ENCODE peak calls at places on chromosomes 5 and 9, in five cellular contexts. H, F, G, P and U are unnamed samples.

GRCh38 chr9:93600504-93600903 is 24.1 kb downstream of the PHF2 start:
- DNase-seq in H (peak), F (no peak), G (no peak), P (no peak), U (no peak)

GRCh38 chr9:35771079-35771441 is 17.0 kb upstream of the MSMP start:
- DNase-seq in H (no peak), F (no peak), G (no peak), P (no peak), U (no peak)

GRCh38 chr5:156435101-156435500 is 108.1 kb downstream of the SGCD start:
- DNase-seq in H (no peak), F (no peak), G (no peak), P (no peak), U (no peak)

GRCh38 chr9:8857330-8858249 is 1058.0 kb upstream of the DMAC1 start:
- DNase-seq in H (peak), F (peak), G (peak), P (no peak), U (peak)

GRCh38 chr5:79974896-79975295 is 16.2 kb downstream of the MTX3 start:
- DNase-seq in H (no peak), F (no peak), G (peak), P (peak), U (no peak)

GRCh38 chr5:145830594-145830993 is 4.5 kb downstream of the PRELID2 start:
- DNase-seq in H (no peak), F (no peak), G (peak), P (no peak), U (no peak)

GRCh38 chr5:172413601-172414000 is 40.7 kb downstream of the SH3PXD2B start:
- DNase-seq in H (no peak), F (no peak), G (no peak), P (no peak), U (no peak)

GRCh38 chr5:123369371-123369968 is 53.7 kb downstream of the CEP120 start:
- DNase-seq in H (no peak), F (no peak), G (no peak), P (no peak), U (no peak)

GRCh38 chr5:118233601-118234000 is 754.7 kb downstream of the DTWD2 start:
- DNase-seq in H (no peak), F (no peak), G (peak), P (no peak), U (no peak)

DNA sequence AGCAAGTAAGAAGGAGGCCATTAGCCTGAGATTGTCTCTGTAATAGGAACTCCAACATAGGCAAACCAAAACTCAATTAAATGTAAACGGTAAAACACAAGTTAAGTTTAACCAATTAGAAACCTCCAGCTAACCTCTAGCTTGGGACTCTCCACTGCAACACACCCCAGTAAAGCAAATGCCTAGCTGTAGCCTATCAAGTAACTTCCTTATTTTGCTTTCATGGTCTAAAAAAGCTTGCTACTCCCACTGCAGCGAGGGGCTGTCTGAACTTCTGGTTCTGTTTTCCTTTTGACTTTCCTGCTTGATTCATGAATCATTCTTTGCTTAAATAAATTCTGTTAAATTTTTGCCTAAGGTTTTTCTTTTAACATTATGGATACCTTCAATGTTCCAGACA is 24.4 kb upstream of the C5orf46 start:
- DNase-seq in H (no peak), F (no peak), G (no peak), P (no peak), U (no peak)
- TF ChIP-seq CTCF in H (no peak), F (no peak), G (no peak), P (no peak), U (no peak)

DNA sequence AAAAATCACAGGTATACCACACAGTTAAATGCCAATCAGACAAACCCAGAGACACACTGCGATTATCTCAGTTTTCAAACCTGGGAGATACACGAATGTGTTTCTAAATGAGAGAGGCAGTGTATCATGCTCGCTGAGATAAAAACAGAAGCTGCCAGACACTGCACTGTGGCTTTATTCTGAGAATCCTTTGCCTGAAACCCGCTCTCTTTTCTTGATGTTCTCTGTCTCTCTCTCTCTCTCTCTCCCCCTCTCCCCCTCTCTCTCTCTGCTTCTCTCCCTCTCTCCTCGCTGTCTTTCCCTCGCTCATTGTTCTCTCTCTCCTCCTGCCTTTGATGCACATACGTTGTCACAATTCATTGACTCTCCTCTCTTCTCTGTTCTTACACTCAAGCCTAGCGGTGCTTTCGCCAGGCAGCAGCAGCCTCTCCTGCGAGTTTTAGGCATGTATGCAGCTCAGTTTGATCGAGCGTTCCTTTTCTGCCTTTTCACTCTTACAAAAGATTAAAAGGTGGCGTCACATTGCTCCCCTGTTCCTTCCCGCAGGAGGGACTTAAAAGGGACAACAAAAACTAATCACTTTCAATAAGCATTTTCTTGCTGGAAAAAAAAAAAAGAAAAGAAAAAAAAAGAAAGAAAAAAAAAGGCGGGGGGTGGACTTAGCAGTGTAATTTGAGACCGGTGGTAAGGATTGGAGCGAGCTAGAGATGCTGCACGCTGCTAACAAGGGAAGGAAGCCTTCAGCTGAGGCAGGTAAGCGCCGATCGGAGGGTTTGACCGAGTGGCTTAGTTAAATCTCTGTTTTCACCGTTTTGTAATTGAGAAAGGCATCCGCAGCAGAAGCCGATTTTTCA is 717.9 kb upstream of the WWC1 start:
- DNase-seq in H (no peak), F (peak), G (peak), P (peak), U (peak)
- TF ChIP-seq CTCF in H (no peak), F (no peak), G (no peak), P (no peak), U (no peak)

GRCh38 chr5:33299621-33300208 is 141.1 kb upstream of the TARS1 start:
- DNase-seq in H (no peak), F (no peak), G (peak), P (peak), U (peak)
- TF ChIP-seq CTCF in H (no peak), F (no peak), G (peak), P (peak), U (no peak)

DNA sequence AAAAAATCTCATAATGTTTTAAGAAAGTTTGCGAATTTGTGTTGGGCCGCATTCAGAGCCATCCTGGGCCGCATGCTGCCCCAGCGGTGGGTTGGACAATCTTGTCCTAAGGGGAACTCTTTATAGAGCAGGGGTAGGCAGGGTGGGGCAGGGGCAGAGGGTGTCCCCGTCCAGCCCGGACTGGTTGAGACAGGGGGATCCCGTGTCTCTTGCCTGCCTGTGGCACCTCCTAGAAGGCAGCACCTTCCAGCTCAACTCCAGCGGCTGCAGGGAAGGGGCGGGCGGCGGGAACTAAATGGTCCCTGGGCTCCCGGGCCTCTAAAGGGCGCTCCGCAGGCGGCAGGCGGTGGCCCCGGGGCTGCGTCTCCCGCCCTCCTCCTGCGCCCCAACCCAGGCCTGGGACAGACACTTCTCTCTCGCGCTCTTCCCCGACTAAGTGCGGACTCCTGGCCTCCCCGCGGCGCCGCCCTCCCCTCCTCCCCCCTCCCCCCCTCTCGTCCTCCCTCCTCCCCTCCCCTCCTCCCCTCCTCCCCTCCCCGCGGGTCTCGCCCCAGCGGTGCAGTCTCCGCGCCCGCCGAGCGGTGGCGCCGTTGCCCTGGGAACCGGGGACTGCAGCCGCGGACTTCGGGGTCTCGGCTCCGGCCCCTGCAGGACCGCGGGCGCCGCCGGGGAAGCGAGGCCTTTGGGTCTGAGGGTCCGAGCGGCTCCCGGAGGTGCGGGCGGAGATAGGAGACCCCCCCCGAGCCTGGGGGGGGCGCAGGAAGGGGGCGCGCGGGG is 132.6 kb downstream of the MRPL36 start:
- DNase-seq in H (peak), F (peak), G (no peak), P (peak), U (peak)
- TF ChIP-seq CTCF in H (no peak), F (peak), G (peak), P (peak), U (peak)

GRCh38 chr5:44862808-44863207 is 54.1 kb downstream of the MRPS30 start:
- DNase-seq in H (no peak), F (no peak), G (peak), P (peak), U (no peak)
- TF ChIP-seq CTCF in H (no peak), F (no peak), G (peak), P (peak), U (no peak)

GRCh38 chr9:107861075-107861474 is 371.5 kb upstream of the KLF4 start:
- DNase-seq in H (no peak), F (no peak), G (no peak), P (no peak), U (no peak)
- TF ChIP-seq CTCF in H (no peak), F (no peak), G (no peak), P (no peak), U (no peak)

GRCh38 chr9:77944556-77945261 is 86.9 kb downstream of the GNAQ start:
- DNase-seq in H (peak), F (peak), G (no peak), P (no peak), U (peak)
- TF ChIP-seq CTCF in H (no peak), F (peak), G (peak), P (no peak), U (no peak)

GRCh38 chr9:130264414-130265350 is 878 bp upstream of the HMCN2 start:
- DNase-seq in H (no peak), F (no peak), G (no peak), P (no peak), U (no peak)
- TF ChIP-seq CTCF in H (no peak), F (no peak), G (no peak), P (no peak), U (no peak)

GRCh38 chr9:87725900-87726709 is at the start of gene CTSL:
- DNase-seq in H (peak), F (peak), G (peak), P (peak), U (peak)
- TF ChIP-seq CTCF in H (no peak), F (no peak), G (peak), P (no peak), U (no peak)